ENCODE peak calls at places on chromosomes 6 and 20, in ten cellular contexts. T is neural progenitor cell; Z is heart right ventricle; M is H9; A is endodermal cell; G is GM23338; E is adrenal gland; N is CD4-positive, alpha-beta memory T cell; B is right atrium auricular region; O is cardiac muscle cell. H is an unnamed sample. For H3K4me1, the result is how much of the 10 kb centered on the place peaks cover.

GRCh38 chr6:125995972-125996580 is 9.7 kb downstream of the TRMT11 start:
- DNase-seq in B (no peak), M (peak), G (peak), T (peak), Z (peak), E (peak), A (peak), O (peak), N (peak), H (peak)

GRCh38 chr6:128491041-128491642 is 29.3 kb downstream of the PTPRK start:
- DNase-seq in M (no peak), A (no peak), Z (no peak), E (no peak), B (no peak), T (peak), G (peak), N (no peak), O (no peak), H (peak)

GRCh38 chr20:25464501-25465204 is 57.2 kb downstream of the GINS1 start:
- DNase-seq in M (no peak), O (no peak), N (no peak), Z (no peak), T (no peak), A (no peak), G (no peak), B (no peak), E (no peak), H (peak)

GRCh38 chr6:130677312-130677711 is 149.9 kb upstream of the SMLR1 start:
- DNase-seq in O (no peak), Z (no peak), A (no peak), G (no peak), B (no peak), N (no peak), M (no peak), T (no peak), E (no peak), H (no peak)

GRCh38 chr6:30263734-30264133 is 50.5 kb upstream of the TRIM26 start:
- DNase-seq in Z (no peak), A (no peak), E (no peak), M (no peak), B (no peak), G (no peak), N (no peak), T (no peak), O (no peak), H (no peak)

GRCh38 chr20:8428988-8429387 is 296.9 kb downstream of the PLCB1 start:
- DNase-seq in E (no peak), G (no peak), B (no peak), Z (no peak), A (no peak), N (no peak), T (no peak), O (no peak), M (no peak), H (no peak)

GRCh38 chr6:111803804-111804203 is 69.4 kb downstream of the FYN start:
- DNase-seq in T (no peak), A (no peak), E (no peak), O (no peak), B (no peak), G (no peak), Z (no peak), N (peak), M (no peak), H (no peak)

GRCh38 chr20:63533388-63533787 is 3.8 kb downstream of the PTK6 start:
- DNase-seq in A (no peak), G (no peak), M (no peak), T (no peak), N (no peak), Z (no peak), E (no peak), B (no peak), O (no peak), H (peak)

GRCh38 chr6:25316626-25317025 is 37.5 kb downstream of the CARMIL1 start:
- DNase-seq in T (peak), E (no peak), B (no peak), A (no peak), G (no peak), N (no peak), M (no peak), Z (no peak), O (no peak), H (no peak)

GRCh38 chr6:25318589-25318988 is 39.4 kb downstream of the CARMIL1 start:
- DNase-seq in G (no peak), O (no peak), A (no peak), M (no peak), N (no peak), E (no peak), Z (no peak), T (no peak), B (no peak), H (no peak)

GRCh38 chr6:25314776-25315175 is 35.6 kb downstream of the CARMIL1 start:
- DNase-seq in A (no peak), T (no peak), E (no peak), N (no peak), G (no peak), M (no peak), O (no peak), B (no peak), Z (no peak), H (no peak)

GRCh38 chr6:25315194-25315593 is 36.0 kb downstream of the CARMIL1 start:
- DNase-seq in T (peak), O (no peak), B (no peak), G (peak), A (peak), N (no peak), M (no peak), Z (no peak), E (no peak), H (no peak)

GRCh38 chr6:25315778-25316177 is 36.6 kb downstream of the CARMIL1 start:
- DNase-seq in Z (no peak), M (no peak), N (no peak), B (no peak), T (no peak), G (no peak), A (no peak), E (no peak), O (no peak), H (no peak)
- H3K4me1 ChIP-seq in Z (under half), M (under half), N (under half), B (under half), T (half or more), G (half or more), A (under half), E (under half), O (under half), H (under half)

DNA sequence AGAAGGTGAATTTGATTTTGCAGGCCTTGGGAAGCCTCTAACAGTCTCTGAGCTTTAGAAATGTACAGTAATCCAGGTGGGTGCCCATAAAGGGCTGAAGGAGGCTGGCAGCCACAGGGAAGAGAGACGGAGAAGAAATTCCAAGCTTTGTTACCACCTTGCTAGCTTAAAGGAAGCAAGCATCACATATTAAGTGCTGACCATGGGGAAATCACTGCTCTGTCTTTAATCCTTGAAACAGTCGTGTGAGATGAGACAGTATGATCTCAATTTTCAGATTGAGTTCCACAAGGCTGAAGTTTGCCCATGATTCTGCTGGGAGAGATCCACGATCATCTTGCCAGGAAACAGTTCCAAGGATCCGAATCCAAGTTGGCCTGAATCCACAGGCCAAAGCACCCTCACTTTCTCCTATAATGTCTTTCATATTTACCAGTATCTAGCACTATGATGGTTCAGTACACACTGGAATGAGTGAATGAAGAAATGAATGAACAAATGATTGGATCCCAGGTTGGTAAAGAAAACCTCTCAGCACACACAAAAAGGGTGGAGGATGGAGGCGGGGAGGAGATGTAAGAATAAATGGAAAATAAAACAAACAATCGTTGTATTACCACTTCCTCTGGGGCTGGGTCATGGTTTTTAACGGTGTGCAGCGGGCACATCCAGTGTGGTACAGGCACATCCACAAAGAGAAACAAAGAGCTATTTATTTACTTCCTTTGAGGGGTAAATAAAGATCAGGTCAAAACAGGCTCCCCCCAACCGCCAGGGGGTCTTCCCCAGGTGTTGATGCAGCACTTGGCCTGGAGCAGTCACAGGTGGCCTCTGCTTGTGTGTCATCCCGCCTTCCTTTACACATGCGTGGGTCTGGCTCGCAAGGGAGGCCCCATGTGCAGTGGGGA is 28.2 kb upstream of the TAF8 start:
- DNase-seq in Z (no peak), B (no peak), A (no peak), N (peak), M (no peak), O (no peak), G (peak), E (no peak), T (no peak), H (no peak)
- H3K4me1 ChIP-seq in Z (under half), B (under half), A (under half), N (half or more), M (under half), O (under half), G (under half), E (under half), T (under half), H (under half)

GRCh38 chr6:7144810-7145209 is 37.0 kb downstream of the RREB1 start:
- DNase-seq in T (no peak), G (no peak), B (no peak), N (no peak), O (no peak), E (no peak), A (no peak), M (no peak), Z (no peak), H (no peak)
- H3K4me1 ChIP-seq in T (half or more), G (half or more), B (half or more), N (half or more), O (half or more), E (half or more), A (under half), M (under half), Z (under half), H (under half)

DNA sequence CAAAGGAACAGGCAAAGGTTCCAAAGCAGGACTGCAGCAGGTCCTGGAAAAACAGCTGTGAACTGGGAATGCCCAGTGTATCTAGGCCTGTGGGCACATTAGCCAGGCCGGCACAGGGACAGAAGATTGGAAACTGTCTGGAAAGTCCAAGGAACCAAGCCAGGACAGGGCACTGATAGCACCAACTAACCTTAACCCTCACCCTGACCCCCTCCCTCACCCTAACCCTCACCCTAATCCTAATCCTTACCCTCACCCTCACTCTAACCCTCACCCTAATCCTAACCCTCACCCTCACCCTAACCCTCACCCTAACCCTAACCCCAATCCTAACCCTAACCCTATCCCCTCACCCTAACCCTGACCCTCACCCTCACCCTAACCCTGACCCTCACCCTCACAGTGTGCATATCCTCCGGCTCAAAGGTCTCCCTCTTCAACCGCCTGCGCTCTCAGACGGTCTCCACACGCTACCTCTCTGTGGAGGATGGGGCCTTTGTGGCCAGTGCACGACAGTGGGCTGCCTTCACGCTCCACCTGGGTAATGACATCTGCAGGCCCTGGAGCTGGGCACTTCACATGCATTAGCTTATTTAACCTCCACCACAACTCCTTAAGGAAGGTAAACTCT is 5.1 kb upstream of the MATN4 start:
- DNase-seq in E (no peak), O (no peak), Z (no peak), B (no peak), T (no peak), M (no peak), A (no peak), N (no peak), G (no peak), H (no peak)
- H3K4me1 ChIP-seq in E (under half), O (under half), Z (under half), B (under half), T (under half), M (under half), A (under half), N (under half), G (under half), H (under half)

GRCh38 chr6:57268294-57268640 is 46.2 kb upstream of the RAB23 start:
- DNase-seq in M (no peak), B (no peak), O (no peak), N (no peak), Z (no peak), A (no peak), T (no peak), E (no peak), G (no peak), H (no peak)
- H3K4me1 ChIP-seq in M (under half), B (under half), O (under half), N (under half), Z (under half), A (under half), T (under half), E (under half), G (under half), H (under half)

GRCh38 chr6:41922154-41922553 is 855 bp downstream of the BYSL start:
- DNase-seq in T (no peak), M (no peak), G (peak), E (no peak), A (no peak), N (no peak), Z (no peak), O (no peak), B (no peak), H (no peak)
- H3K4me1 ChIP-seq in T (under half), M (under half), G (under half), E (under half), A (under half), N (under half), Z (under half), O (under half), B (under half), H (under half)

GRCh38 chr6:28134015-28134414 is 7.7 kb upstream of the ZKSCAN8 start:
- DNase-seq in M (peak), A (peak), N (peak), E (no peak), T (peak), Z (no peak), B (no peak), G (peak), O (peak), H (no peak)
- H3K4me1 ChIP-seq in M (under half), A (under half), N (under half), E (under half), T (under half), Z (under half), B (under half), G (under half), O (under half), H (under half)

GRCh38 chr20:58109918-58110635 is 118.4 kb downstream of the ANKRD60 start:
- DNase-seq in Z (no peak), B (peak), A (no peak), N (no peak), E (no peak), G (no peak), M (no peak), O (no peak), T (no peak), H (no peak)
- H3K4me1 ChIP-seq in Z (under half), B (under half), A (under half), N (under half), E (under half), G (under half), M (under half), O (under half), T (under half), H (under half)

GRCh38 chr6:145814035-145814500 is 527 bp downstream of the FBXO30 start:
- DNase-seq in N (peak), A (peak), O (peak), G (peak), T (peak), Z (peak), B (no peak), E (peak), M (peak), H (peak)
- H3K4me1 ChIP-seq in N (half or more), A (under half), O (under half), G (under half), T (under half), Z (under half), B (under half), E (half or more), M (under half), H (under half)